ENCODE peak calls at places on chromosome 7, in four cellular contexts. D, A, T and U are unnamed samples.

GRCh38 chr7:70764004-70764691 is 367.8 kb upstream of the GALNT17 start:
- DNase-seq in D (no peak), A (peak; percentile 98), T (no peak), U (peak; percentile 64)

GRCh38 chr7:23343102-23343501 is 44.0 kb downstream of the MALSU1 start:
- DNase-seq in D (no peak), A (no peak), T (no peak), U (no peak)

GRCh38 chr7:140683657-140684056 is 10.9 kb downstream of the ADCK2 start:
- DNase-seq in D (no peak), A (no peak), T (no peak), U (no peak)

GRCh38 chr7:151867912-151868804 is 8.8 kb downstream of the PRKAG2 start:
- DNase-seq in D (no peak), A (no peak), T (no peak), U (no peak)

GRCh38 chr7:5333121-5334050 is 50.6 kb downstream of the SLC29A4 start:
- DNase-seq in D (no peak), A (no peak), T (no peak), U (no peak)

GRCh38 chr7:151271699-151272355 is 23.3 kb upstream of the SMARCD3 start:
- DNase-seq in D (no peak), A (no peak), T (peak; percentile 98), U (no peak)

GRCh38 chr7:55588976-55589604 is 16.8 kb upstream of the VOPP1 start:
- DNase-seq in D (no peak), A (no peak), T (no peak), U (no peak)

GRCh38 chr7:45645141-45645969 is 71.2 kb downstream of the ADCY1 start:
- DNase-seq in D (no peak), A (no peak), T (no peak), U (no peak)

GRCh38 chr7:45099891-45100760 is 11.4 kb upstream of the NACAD start:
- DNase-seq in D (no peak), A (no peak), T (no peak), U (no peak)

GRCh38 chr7:97026705-97027426 is 2.2 kb upstream of the DLX5 start:
- DNase-seq in D (no peak), A (no peak), T (no peak), U (no peak)

GRCh38 chr7:118232837-118233236 is 8.3 kb downstream of the ANKRD7 start:
- DNase-seq in D (no peak), A (no peak), T (no peak), U (no peak)

GRCh38 chr7:94129443-94130140 is 125.4 kb upstream of the BET1 start:
- DNase-seq in D (no peak), A (no peak), T (no peak), U (no peak)

GRCh38 chr7:435518-436366 is 83.9 kb downstream of the PDGFA start:
- DNase-seq in D (no peak), A (no peak), T (no peak), U (no peak)

GRCh38 chr7:135584362-135585353 is 26.9 kb downstream of the NUP205 start:
- DNase-seq in D (no peak), A (no peak), T (no peak), U (no peak)

GRCh38 chr7:64883113-64883905 is 19.8 kb upstream of the ZNF273 start:
- DNase-seq in D (no peak), A (no peak), T (no peak), U (no peak)

GRCh38 chr7:102072636-102073209 is 213.9 kb upstream of the SH2B2 start:
- DNase-seq in D (no peak), A (no peak), T (no peak), U (no peak)

GRCh38 chr7:22351329-22351692 is 5.6 kb downstream of the RAPGEF5 start:
- DNase-seq in D (no peak), A (peak; percentile 66), T (no peak), U (no peak)

GRCh38 chr7:9937944-9938631 is 1035.6 kb upstream of the PHF14 start:
- DNase-seq in D (peak; percentile 1), A (no peak), T (no peak), U (no peak)

GRCh38 chr7:116354546-116355422 is 144.4 kb downstream of the TES start:
- DNase-seq in D (peak; percentile 66), A (no peak), T (no peak), U (no peak)

GRCh38 chr7:127347567-127348246 is 44.8 kb downstream of the ZNF800 start:
- DNase-seq in D (peak; percentile 82), A (no peak), T (peak; percentile 10), U (peak; percentile 82)

GRCh38 chr7:153084283-153084682 is 324.7 kb downstream of the ACTR3B start:
- DNase-seq in D (no peak), A (no peak), T (no peak), U (no peak)

GRCh38 chr7:7795736-7796135 is 77.3 kb upstream of the RPA3 start:
- DNase-seq in D (no peak), A (no peak), T (no peak), U (no peak)

DNA sequence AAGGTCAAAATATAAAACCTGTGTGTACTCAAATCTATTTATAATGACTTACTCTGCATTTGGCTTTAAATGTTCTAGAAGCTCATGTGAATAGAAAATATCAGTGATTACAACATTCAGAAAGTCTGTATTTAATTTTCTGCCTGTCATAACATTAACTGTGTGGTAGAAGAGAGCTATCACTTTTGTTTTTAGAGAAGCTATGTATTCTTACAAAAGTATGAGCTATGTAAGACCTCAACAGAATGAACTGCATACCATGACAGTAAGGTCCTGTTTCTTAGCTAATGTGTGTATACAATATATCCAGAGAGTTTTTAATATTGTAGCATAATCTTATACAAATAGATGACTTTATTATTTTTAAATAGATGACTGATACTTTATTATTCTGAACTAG is 61.5 kb downstream of the PTN start:
- DNase-seq in D (no peak), A (no peak), T (no peak), U (no peak)
- TF ChIP-seq SPI1 in D (no peak), A (no peak), T (no peak), U (no peak)

GRCh38 chr7:19560111-19560883 is 148.5 kb downstream of the POLR1F start:
- DNase-seq in D (no peak), A (no peak), T (no peak), U (no peak)
- TF ChIP-seq POLR2AphosphoS5 in D (no peak), A (no peak), T (no peak), U (no peak)

DNA sequence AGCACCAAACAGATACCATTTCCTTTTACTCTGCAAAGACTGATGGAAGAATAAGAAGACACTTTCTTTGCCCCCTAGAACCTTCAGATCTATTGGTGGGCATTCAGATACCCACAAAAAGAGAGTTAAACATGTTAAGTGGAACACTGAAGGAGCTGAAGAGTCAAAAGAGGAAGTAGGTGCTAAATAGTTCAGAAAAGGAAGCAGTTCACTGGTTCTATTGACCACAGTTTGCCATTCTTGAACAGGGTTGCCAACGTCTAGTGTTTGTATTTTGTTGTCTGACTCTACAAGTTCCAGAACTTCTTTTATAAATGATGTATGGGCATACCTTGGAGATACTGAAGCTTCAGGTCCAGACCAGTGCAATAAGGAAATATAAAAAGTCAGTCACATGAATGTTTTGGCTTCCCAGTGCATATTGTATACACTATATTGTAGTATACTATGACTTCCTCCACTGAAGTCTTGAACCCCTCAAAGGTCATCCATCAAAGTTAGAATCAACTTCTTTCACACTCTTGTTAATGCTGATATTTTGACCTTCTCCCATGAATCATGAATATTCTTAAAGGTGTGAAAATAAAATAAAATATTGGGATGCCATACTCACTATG is 47.5 kb upstream of the AGR3 start:
- DNase-seq in D (no peak), A (peak; percentile 28), T (peak; percentile 61), U (no peak)
- TF ChIP-seq SPI1 in D (peak; percentile 32), A (peak; percentile 58), T (peak; percentile 83), U (peak; percentile 88)

GRCh38 chr7:2729893-2730716 is 42.1 kb downstream of the AMZ1 start:
- DNase-seq in D (no peak), A (no peak), T (no peak), U (no peak)
- TF ChIP-seq POLR2AphosphoS5 in D (no peak), A (no peak), T (no peak), U (no peak)

DNA sequence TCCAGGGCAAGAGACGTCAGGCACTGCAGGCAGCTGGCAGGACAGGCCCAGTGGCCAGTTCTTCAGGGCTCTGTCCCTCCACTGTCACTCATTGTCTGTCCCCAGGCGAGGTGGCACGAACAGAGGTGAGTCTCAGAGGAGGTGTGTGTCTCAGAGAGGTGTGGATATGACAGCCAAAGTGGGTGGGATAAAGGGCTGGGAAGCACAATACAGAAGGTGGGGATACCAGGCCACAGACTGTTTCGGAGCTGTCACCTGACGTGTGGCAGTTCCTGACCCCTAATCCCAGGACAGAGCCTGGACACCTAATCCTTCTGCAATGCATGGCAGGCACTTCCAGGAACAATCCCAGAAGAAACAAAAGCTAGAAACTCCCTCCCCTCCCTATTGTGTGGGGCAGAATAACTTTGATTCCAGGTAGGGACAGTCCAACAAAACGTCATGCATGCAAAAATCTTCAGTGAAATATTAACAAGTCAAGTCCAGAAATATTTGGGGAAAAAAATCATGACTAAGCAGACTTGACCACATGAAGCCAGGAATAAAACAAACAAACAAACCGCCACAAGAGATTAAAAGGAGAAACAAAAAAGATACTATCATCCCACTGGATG is 11.6 kb downstream of the KLRG2 start:
- DNase-seq in D (no peak), A (no peak), T (no peak), U (no peak)
- TF ChIP-seq SPI1 in D (no peak), A (no peak), T (no peak), U (no peak)

DNA sequence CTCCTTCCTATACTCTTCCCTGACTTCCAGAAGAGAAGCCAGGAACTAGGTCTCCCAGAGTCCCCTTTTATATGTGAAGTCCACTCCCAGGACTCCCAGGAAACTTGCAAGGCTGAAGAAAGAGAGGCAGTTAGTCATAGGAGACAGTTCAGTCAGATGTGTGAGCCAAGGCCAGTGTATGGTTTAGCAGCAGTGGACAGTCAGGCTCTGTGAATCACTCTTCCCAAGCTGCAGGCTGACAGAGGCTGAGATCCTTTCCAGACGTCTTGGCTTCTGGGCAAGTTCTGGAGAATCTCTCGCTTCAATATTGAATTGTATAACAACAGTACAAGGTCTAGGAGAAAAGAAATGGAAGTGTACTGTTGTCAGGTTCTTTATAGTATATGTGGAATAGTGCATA is 26.9 kb downstream of the BLVRA start:
- DNase-seq in D (no peak), A (no peak), T (no peak), U (no peak)
- TF ChIP-seq POLR2AphosphoS5 in D (no peak), A (no peak), T (no peak), U (no peak)

GRCh38 chr7:158502068-158502750 is 85.4 kb downstream of the PTPRN2 start:
- DNase-seq in D (no peak), A (no peak), T (no peak), U (no peak)

GRCh38 chr7:158501300-158502067 is 86.1 kb downstream of the PTPRN2 start:
- DNase-seq in D (no peak), A (no peak), T (no peak), U (no peak)

GRCh38 chr7:158497627-158498026 is 90.0 kb downstream of the PTPRN2 start:
- DNase-seq in D (no peak), A (no peak), T (no peak), U (no peak)

GRCh38 chr7:158498443-158499108 is 89.0 kb downstream of the PTPRN2 start:
- DNase-seq in D (no peak), A (no peak), T (no peak), U (no peak)

DNA sequence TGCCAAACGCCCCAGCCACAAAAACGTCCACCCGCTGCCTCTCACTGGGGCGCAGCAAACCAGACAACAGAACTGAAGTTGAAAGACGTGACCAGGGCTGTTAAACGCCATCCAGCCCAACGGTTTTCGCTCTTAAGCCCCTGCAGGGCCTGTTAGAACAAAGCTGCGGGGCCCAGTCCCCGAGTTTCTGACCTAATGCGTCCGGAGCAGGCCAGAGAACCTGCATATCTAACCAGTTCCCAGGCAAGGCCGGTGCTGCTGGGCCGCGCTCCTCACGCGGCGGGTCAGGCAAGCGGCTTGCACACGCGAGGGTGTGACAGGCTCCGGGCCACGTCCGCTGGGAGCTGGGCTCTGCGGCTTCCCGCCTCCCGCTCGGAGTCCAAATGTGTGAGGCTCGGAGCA is 87.0 kb downstream of the PTPRN2 start:
- DNase-seq in D (peak; percentile 14), A (no peak), T (no peak), U (no peak)
- TF ChIP-seq SPI1 in D (no peak), A (no peak), T (no peak), U (no peak)